ENCODE peak calls at places on chromosome 21, in eight cellular contexts. P is neuronal stem cell; G is psoas muscle; Q is endodermal cell; A is prostate gland; F is spleen; V is CD8-positive, alpha-beta T cell; R is endothelial cell of umbilical vein. J is an unnamed sample. For H3K4me1, the result is how much of the 10 kb centered on the place peaks cover.

GRCh38 chr21:46188226-46189212 is 4.3 kb upstream of the SPATC1L start:
- DNase-seq in P (peak), G (peak), Q (peak), A (peak), F (no peak), V (no peak), R (peak), J (peak)

GRCh38 chr21:43318841-43319781 is 107.8 kb downstream of the SIK1 start:
- DNase-seq in P (no peak), G (peak), Q (no peak), A (no peak), F (no peak), V (no peak), R (no peak), J (no peak)

GRCh38 chr21:34916446-34916845 is 132.7 kb downstream of the RUNX1 start:
- DNase-seq in P (no peak), G (no peak), Q (no peak), A (no peak), F (no peak), V (no peak), R (no peak), J (no peak)

GRCh38 chr21:34670220-34670961 is 1.6 kb downstream of the CLIC6 start:
- DNase-seq in P (peak), G (no peak), Q (peak), A (no peak), F (peak), V (no peak), R (no peak), J (peak)

GRCh38 chr21:42443876-42444744 is 40.4 kb downstream of the UBASH3A start:
- DNase-seq in P (no peak), G (no peak), Q (no peak), A (no peak), F (peak), V (no peak), R (no peak), J (no peak)

GRCh38 chr21:41956926-41957729 is 3.3 kb upstream of the C2CD2 start:
- DNase-seq in P (no peak), G (no peak), Q (peak), A (no peak), F (no peak), V (no peak), R (peak), J (no peak)

GRCh38 chr21:46122241-46122671 is 24.3 kb downstream of the COL6A2 start:
- DNase-seq in P (no peak), G (no peak), Q (no peak), A (no peak), F (peak), V (no peak), R (no peak), J (peak)

GRCh38 chr21:45950740-45951515 is 30.6 kb upstream of the COL6A1 start:
- DNase-seq in P (no peak), G (peak), Q (no peak), A (peak), F (no peak), V (no peak), R (peak), J (no peak)

GRCh38 chr21:46092026-46092764 is 5.7 kb upstream of the COL6A2 start:
- DNase-seq in P (no peak), G (peak), Q (no peak), A (no peak), F (no peak), V (no peak), R (no peak), J (peak)

GRCh38 chr21:43363506-43364260 is 63.2 kb downstream of the SIK1 start:
- DNase-seq in P (no peak), G (no peak), Q (no peak), A (no peak), F (no peak), V (no peak), R (no peak), J (no peak)

GRCh38 chr21:39564200-39564599 is 48.5 kb upstream of the B3GALT5 start:
- DNase-seq in P (no peak), G (no peak), Q (no peak), A (no peak), F (no peak), V (no peak), R (no peak), J (no peak)

GRCh38 chr21:39660191-39660590 is 47.5 kb downstream of the B3GALT5 start:
- DNase-seq in P (no peak), G (no peak), Q (peak), A (no peak), F (no peak), V (no peak), R (peak), J (no peak)

GRCh38 chr21:29499734-29500343 is 201.1 kb downstream of the BACH1 start:
- DNase-seq in P (no peak), G (no peak), Q (peak), A (no peak), F (no peak), V (no peak), R (peak), J (no peak)

GRCh38 chr21:37266515-37267221 is 466 bp downstream of the VPS26C start:
- DNase-seq in P (peak), G (no peak), Q (no peak), A (no peak), F (peak), V (no peak), R (peak), J (peak)

GRCh38 chr21:46056450-46056903 is 41.4 kb upstream of the COL6A2 start:
- DNase-seq in P (no peak), G (peak), Q (peak), A (no peak), F (peak), V (no peak), R (no peak), J (peak)

GRCh38 chr21:17466166-17466565 is 46.7 kb upstream of the CXADR start:
- DNase-seq in P (no peak), G (no peak), Q (no peak), A (no peak), F (no peak), V (no peak), R (no peak), J (no peak)

GRCh38 chr21:33802458-33802857 is 113.1 kb downstream of the ATP5PO start:
- DNase-seq in P (no peak), G (no peak), Q (no peak), A (no peak), F (no peak), V (no peak), R (no peak), J (no peak)

GRCh38 chr21:41349607-41350390 is 12.0 kb upstream of the MX2 start:
- DNase-seq in P (no peak), G (no peak), Q (no peak), A (no peak), F (no peak), V (no peak), R (no peak), J (no peak)

GRCh38 chr21:42198949-42199348 is 20.0 kb upstream of the ABCG1 start:
- DNase-seq in P (no peak), G (no peak), Q (no peak), A (no peak), F (no peak), V (no peak), R (peak), J (no peak)

GRCh38 chr21:36156815-36157670 is at the start of gene DOP1B:
- DNase-seq in P (peak), G (no peak), Q (no peak), A (no peak), F (no peak), V (peak), R (peak), J (no peak)

GRCh38 chr21:43034826-43035225 is 40.8 kb downstream of the CBS start:
- DNase-seq in P (no peak), G (no peak), Q (no peak), A (no peak), F (peak), V (no peak), R (no peak), J (peak)

GRCh38 chr21:32457360-32457840 is 44.9 kb downstream of the EVA1C start:
- DNase-seq in P (no peak), G (peak), Q (no peak), A (no peak), F (peak), V (no peak), R (peak), J (peak)

GRCh38 chr21:45945066-45945867 is 36.3 kb upstream of the COL6A1 start:
- DNase-seq in P (no peak), G (no peak), Q (no peak), A (no peak), F (no peak), V (no peak), R (no peak), J (no peak)

GRCh38 chr21:16587671-16588379 is 858.0 kb downstream of the USP25 start:
- DNase-seq in P (no peak), G (no peak), Q (peak), A (peak), F (no peak), V (no peak), R (peak), J (no peak)

GRCh38 chr21:33866851-33867250 is 48.8 kb downstream of the ATP5PO start:
- DNase-seq in P (no peak), G (no peak), Q (no peak), A (no peak), F (peak), V (no peak), R (no peak), J (no peak)

GRCh38 chr21:35559128-35559831 is 501.0 kb downstream of the SETD4 start:
- DNase-seq in P (no peak), G (no peak), Q (no peak), A (no peak), F (no peak), V (no peak), R (no peak), J (no peak)

GRCh38 chr21:41571938-41572510 is 64.1 kb upstream of the TMPRSS2 start:
- DNase-seq in P (no peak), G (no peak), Q (no peak), A (no peak), F (no peak), V (no peak), R (no peak), J (no peak)

GRCh38 chr21:36915701-36916075 is 50.8 kb downstream of the HLCS start:
- DNase-seq in P (no peak), G (no peak), Q (no peak), A (no peak), F (no peak), V (no peak), R (no peak), J (no peak)

GRCh38 chr21:28900481-28900880 is 92.2 kb downstream of the LTN1 start:
- DNase-seq in P (no peak), G (no peak), Q (no peak), A (no peak), F (no peak), V (no peak), R (no peak), J (no peak)

GRCh38 chr21:33662046-33662445 is 19.7 kb downstream of the ITSN1 start:
- DNase-seq in P (no peak), G (no peak), Q (no peak), A (no peak), F (no peak), V (no peak), R (peak), J (no peak)

GRCh38 chr21:34630536-34631143 is 15.7 kb upstream of the RCAN1 start:
- DNase-seq in P (peak), G (no peak), Q (peak), A (peak), F (no peak), V (peak), R (peak), J (no peak)

GRCh38 chr21:40770435-40771055 is 76.4 kb downstream of the DSCAM start:
- DNase-seq in P (no peak), G (no peak), Q (no peak), A (no peak), F (no peak), V (no peak), R (no peak), J (no peak)

GRCh38 chr21:42533306-42533962 is 19.8 kb downstream of the SLC37A1 start:
- DNase-seq in P (no peak), G (no peak), Q (peak), A (no peak), F (no peak), V (no peak), R (no peak), J (no peak)

GRCh38 chr21:16081304-16081703 is 351.5 kb downstream of the USP25 start:
- DNase-seq in P (no peak), G (no peak), Q (no peak), A (no peak), F (no peak), V (no peak), R (peak), J (no peak)

GRCh38 chr21:25709684-25710265 is 24.9 kb downstream of the ATP5PF start:
- DNase-seq in P (no peak), G (no peak), Q (peak), A (no peak), F (no peak), V (no peak), R (no peak), J (no peak)

GRCh38 chr21:28949318-28949717 is 43.4 kb downstream of the LTN1 start:
- DNase-seq in P (no peak), G (no peak), Q (no peak), A (no peak), F (no peak), V (no peak), R (no peak), J (no peak)

GRCh38 chr21:33070921-33071877 is 1.3 kb downstream of the OLIG1 start:
- DNase-seq in P (no peak), G (no peak), Q (peak), A (no peak), F (peak), V (peak), R (no peak), J (no peak)

GRCh38 chr21:41865002-41865777 is 14.0 kb downstream of the PRDM15 start:
- DNase-seq in P (no peak), G (no peak), Q (peak), A (no peak), F (peak), V (no peak), R (no peak), J (peak)

DNA sequence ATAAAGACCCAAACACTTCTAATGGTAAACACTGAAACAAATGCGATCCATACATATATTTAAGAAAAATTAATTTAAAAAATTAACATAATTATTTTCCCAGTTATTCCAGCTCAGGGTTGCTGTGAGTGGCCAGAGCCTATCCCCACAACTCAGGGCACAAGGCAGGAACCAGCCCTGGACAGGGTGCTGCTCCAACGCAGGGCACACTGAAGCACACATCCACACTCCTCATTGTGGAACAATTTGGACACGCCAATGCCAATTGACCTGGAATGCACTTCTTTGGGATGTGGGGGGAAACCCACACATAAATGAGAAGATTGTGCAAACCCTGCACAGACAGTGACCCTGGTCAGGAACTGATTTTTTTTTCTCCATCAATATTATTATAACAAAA is 23.4 kb downstream of the SAMSN1 start:
- DNase-seq in P (no peak), G (no peak), Q (no peak), A (no peak), F (no peak), V (no peak), R (no peak), J (no peak)
- H3K4me1 ChIP-seq in P (under half), G (under half), Q (under half), A (under half), F (under half), V (under half), R (under half), J (under half)

DNA sequence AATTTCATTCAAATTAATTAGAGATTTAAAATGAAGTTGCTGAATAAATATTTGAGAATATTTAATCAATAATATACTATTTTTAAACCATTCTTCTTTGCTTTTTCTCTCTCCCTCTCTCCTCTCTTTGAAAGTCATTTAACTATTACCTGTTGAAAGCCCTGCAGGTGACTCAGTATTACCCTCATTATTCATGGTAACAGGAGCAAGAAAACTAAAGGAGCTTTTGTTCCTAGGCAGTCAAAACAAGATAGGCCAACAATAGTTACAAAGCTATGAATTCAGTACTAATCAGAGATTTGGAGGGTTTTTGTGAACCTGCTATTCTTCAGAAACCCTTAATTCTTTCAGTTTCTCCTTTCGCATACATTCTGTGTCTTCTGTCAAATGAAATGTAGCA is 721.3 kb upstream of the NCAM2 start:
- DNase-seq in P (peak), G (no peak), Q (no peak), A (no peak), F (no peak), V (no peak), R (no peak), J (no peak)
- H3K4me1 ChIP-seq in P (under half), G (under half), Q (under half), A (under half), F (under half), V (under half), R (under half), J (under half)

DNA sequence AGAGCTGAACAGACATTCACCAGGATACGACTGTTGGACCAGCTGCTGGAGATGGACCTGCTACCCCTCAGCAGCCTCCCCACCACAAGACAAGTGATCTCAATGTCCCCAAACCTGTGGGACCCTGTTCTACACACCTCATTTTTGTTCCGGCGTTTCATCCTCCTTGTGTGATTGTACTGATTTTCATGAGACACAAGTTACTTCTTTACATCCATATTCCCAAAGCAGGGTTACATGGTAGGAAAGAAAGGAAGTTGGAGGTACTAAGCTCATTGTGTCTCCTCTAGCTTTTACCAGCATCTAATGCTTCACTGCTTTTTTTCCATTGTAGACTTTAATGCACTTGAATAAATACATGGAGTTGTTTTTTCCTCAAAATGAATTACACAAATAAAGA is 8.7 kb downstream of the ADAMTS1 start:
- DNase-seq in P (no peak), G (no peak), Q (no peak), A (no peak), F (no peak), V (no peak), R (no peak), J (no peak)
- H3K4me1 ChIP-seq in P (under half), G (under half), Q (under half), A (under half), F (under half), V (under half), R (under half), J (under half)

GRCh38 chr21:44870748-44871495 is 2.6 kb downstream of the PTTG1IP start:
- DNase-seq in P (no peak), G (peak), Q (no peak), A (peak), F (no peak), V (peak), R (peak), J (peak)

GRCh38 chr21:44867999-44868700 is 5.3 kb downstream of the PTTG1IP start:
- DNase-seq in P (no peak), G (peak), Q (no peak), A (no peak), F (no peak), V (peak), R (no peak), J (peak)

GRCh38 chr21:44868707-44869106 is 4.8 kb downstream of the PTTG1IP start:
- DNase-seq in P (no peak), G (no peak), Q (no peak), A (no peak), F (no peak), V (no peak), R (no peak), J (peak)

GRCh38 chr21:44871576-44872265 is 1.8 kb downstream of the PTTG1IP start:
- DNase-seq in P (no peak), G (peak), Q (no peak), A (peak), F (no peak), V (peak), R (peak), J (peak)

DNA sequence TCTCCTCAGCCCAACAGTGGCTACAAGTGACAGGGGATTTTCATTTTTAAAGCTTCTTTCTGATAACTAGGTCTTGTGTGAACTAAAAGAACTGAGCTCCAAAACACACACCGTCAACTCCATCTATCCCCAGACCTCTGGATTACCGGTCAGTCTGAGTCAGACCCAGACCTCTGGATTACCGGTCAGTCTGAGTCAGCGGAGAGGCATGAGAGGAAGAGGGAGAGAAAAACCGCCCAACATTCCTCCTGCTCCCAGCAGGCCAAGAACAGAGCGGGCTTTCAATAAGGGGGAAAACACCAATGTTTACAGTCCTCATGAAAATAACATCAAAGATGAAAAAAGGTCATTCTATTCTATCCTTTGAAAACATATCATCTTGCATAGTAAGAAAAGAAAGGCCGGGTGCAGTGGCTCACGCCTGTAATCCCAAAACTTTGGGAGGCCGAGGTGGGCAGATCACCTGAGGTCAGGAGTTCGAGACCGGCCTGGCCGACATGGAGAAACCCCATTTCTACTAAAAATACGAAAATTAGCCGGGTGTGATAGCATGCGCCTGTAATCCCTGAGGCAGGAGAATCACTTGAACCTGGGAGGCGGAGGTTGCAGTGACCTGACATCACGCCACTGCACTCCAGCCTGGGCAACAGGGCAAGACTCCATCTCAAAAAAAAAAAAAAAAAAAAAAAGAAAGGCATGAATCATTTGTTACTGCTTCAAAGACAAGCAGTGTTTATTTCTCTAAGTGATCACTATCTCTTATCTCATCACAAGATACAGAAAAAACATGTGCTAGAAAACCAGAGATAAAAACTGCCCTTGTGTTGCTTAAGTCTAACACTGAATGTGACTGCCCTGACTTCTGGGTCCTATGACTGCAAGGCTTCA is 3.4 kb downstream of the PTTG1IP start:
- DNase-seq in P (no peak), G (peak), Q (peak), A (no peak), F (no peak), V (no peak), R (peak), J (peak)
- H3K4me1 ChIP-seq in P (under half), G (half or more), Q (under half), A (under half), F (half or more), V (half or more), R (half or more), J (half or more)

J was measured in upper lobe of right lung.